ENCODE peak calls at places on chromosomes 3 and 15, in six cellular contexts. K is kidney, P is breast epithelium, L is hepatocyte, S is tibial nerve, G is tibial artery. J is an unnamed sample.
A peak's percentile ranks its signal among the peaks of the same experiment; 100 is the strongest.

GRCh38 chr3:99710094-99710493 is 71.7 kb downstream of the COL8A1 start:
- DNase-seq in S (no peak), P (no peak), L (no peak), K (no peak), G (no peak), J (no peak)

GRCh38 chr3:38641461-38642110 is 7.9 kb downstream of the SCN5A start:
- DNase-seq in K (peak; percentile 60), G (no peak), S (no peak), P (peak; percentile 41), L (no peak), J (peak; percentile 69)

GRCh38 chr3:179174898-179175297 is 26.7 kb downstream of the PIK3CA start:
- DNase-seq in K (no peak), P (no peak), S (no peak), G (no peak), L (no peak), J (no peak)

GRCh38 chr3:15797600-15798303 is at the start of gene ANKRD28:
- DNase-seq in S (no peak), P (no peak), L (peak; percentile 57), K (no peak), G (no peak), J (no peak)

GRCh38 chr15:90839187-90840071 is 29.0 kb upstream of the FURIN start:
- DNase-seq in P (no peak), L (peak; percentile 63), S (no peak), K (no peak), G (no peak), J (peak; percentile 65)

GRCh38 chr3:38582941-38583645 is 66.4 kb downstream of the SCN5A start:
- DNase-seq in P (no peak), G (peak; percentile 44), K (no peak), S (no peak), L (no peak), J (no peak)

GRCh38 chr3:183123891-183124290 is 24.6 kb upstream of the MCCC1 start:
- DNase-seq in P (no peak), L (no peak), S (no peak), G (no peak), K (no peak), J (no peak)

GRCh38 chr15:40313531-40314398 is 6.0 kb upstream of the PLCB2 start:
- DNase-seq in L (peak; percentile 57), K (peak; percentile 83), G (no peak), S (peak; percentile 64), P (no peak), J (peak; percentile 93)

GRCh38 chr15:48190932-48191573 is 412 bp upstream of the CTXN2 start:
- DNase-seq in L (peak; percentile 90), S (peak; percentile 64), P (peak; percentile 53), K (peak; percentile 90), G (peak; percentile 68), J (peak; percentile 73)

GRCh38 chr3:34012102-34012461 is 213.7 kb downstream of the PDCD6IP start:
- DNase-seq in S (peak; percentile 6), K (no peak), G (no peak), P (no peak), L (peak; percentile 82), J (peak; percentile 97)

GRCh38 chr15:57736591-57736990 is 30.1 kb downstream of the POLR2M start:
- DNase-seq in S (no peak), P (no peak), K (no peak), G (no peak), L (no peak), J (no peak)

GRCh38 chr3:32423534-32423933 is 31.9 kb downstream of the CMTM7 start:
- DNase-seq in L (no peak), P (no peak), G (no peak), S (no peak), K (no peak), J (no peak)

GRCh38 chr15:101296418-101297405 is 1.7 kb upstream of the SNRPA1 start:
- DNase-seq in P (no peak), K (no peak), G (no peak), L (no peak), S (no peak), J (peak; percentile 61)

GRCh38 chr3:161558256-161558655 is 61.6 kb downstream of the OTOL1 start:
- DNase-seq in G (no peak), S (no peak), L (peak; percentile 13), P (no peak), K (no peak), J (no peak)

GRCh38 chr15:41438206-41438605 is 21.3 kb downstream of the RTF1 start:
- DNase-seq in K (no peak), S (no peak), G (peak; percentile 60), P (no peak), L (no peak), J (peak; percentile 87)

GRCh38 chr15:60614862-60615771 is 136.2 kb upstream of the ICE2 start:
- DNase-seq in S (no peak), P (no peak), K (no peak), G (no peak), L (peak; percentile 49), J (no peak)

GRCh38 chr15:59611277-59612260 is at the start of gene GCNT3:
- DNase-seq in P (no peak), G (no peak), L (peak; percentile 80), K (no peak), S (no peak), J (peak; percentile 96)

GRCh38 chr3:35648347-35648746 is 9.0 kb downstream of the ARPP21 start:
- DNase-seq in K (no peak), P (no peak), S (no peak), L (no peak), G (no peak), J (no peak)

GRCh38 chr15:54082836-54083492 is 104.7 kb downstream of the UNC13C start:
- DNase-seq in S (no peak), G (no peak), L (no peak), P (no peak), K (peak; percentile 51), J (no peak)

GRCh38 chr3:184786271-184787010 is 25.5 kb upstream of the VPS8 start:
- DNase-seq in G (peak; percentile 86), L (peak; percentile 53), S (peak; percentile 60), P (no peak), K (no peak), J (peak; percentile 97)

GRCh38 chr3:48504051-48504946 is at the start of gene SHISA5:
- DNase-seq in S (peak; percentile 72), L (peak; percentile 78), K (peak; percentile 95), P (peak; percentile 71), G (peak; percentile 94), J (peak; percentile 92)

GRCh38 chr15:60208708-60209107 is 189.1 kb downstream of the ANXA2 start:
- DNase-seq in G (no peak), S (no peak), L (no peak), P (no peak), K (no peak), J (no peak)

GRCh38 chr3:25259871-25260270 is 168.2 kb upstream of the RARB start:
- DNase-seq in K (no peak), L (peak; percentile 7), S (no peak), P (peak; percentile 66), G (peak; percentile 71), J (no peak)

GRCh38 chr3:131714585-131715220 is 211.9 kb upstream of the MRPL3 start:
- DNase-seq in G (no peak), P (no peak), K (no peak), S (no peak), L (no peak), J (no peak)

GRCh38 chr3:184129012-184129411 is 6.1 kb upstream of the EIF2B5 start:
- DNase-seq in G (no peak), K (no peak), P (no peak), L (peak; percentile 40), S (no peak), J (peak; percentile 79)

GRCh38 chr3:104819333-104819732 is 547.4 kb upstream of the ALCAM start:
- DNase-seq in K (no peak), S (no peak), L (no peak), P (no peak), G (no peak), J (no peak)

GRCh38 chr3:117074833-117075232 is 365.3 kb downstream of the TUSC7 start:
- DNase-seq in L (no peak), K (no peak), G (no peak), P (no peak), S (no peak), J (peak; percentile 37)

GRCh38 chr3:31354373-31354772 is 178.4 kb upstream of the STT3B start:
- DNase-seq in G (no peak), S (no peak), L (no peak), K (no peak), P (no peak), J (no peak)

DNA sequence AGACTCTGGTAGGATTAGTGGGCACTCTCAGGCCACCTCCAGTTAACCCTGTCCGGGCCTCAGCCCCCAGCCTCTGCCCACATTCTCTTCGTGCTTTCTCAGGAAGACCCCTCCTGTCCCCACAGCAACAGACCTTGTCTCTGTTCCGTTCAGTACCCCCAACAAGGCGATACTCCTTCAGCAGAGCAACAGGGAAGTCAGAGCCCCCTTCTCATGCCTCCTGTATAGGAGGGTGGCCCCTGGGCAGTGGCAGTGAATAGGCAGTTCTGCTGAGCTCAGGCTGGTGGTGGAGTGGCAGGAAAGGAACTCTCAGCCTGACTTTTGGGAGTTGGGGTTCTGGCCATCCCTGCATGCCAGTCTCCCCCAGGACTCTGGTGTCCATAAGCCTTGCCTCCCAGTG is 513 bp downstream of the SEMA3B start:
- DNase-seq in K (no peak), G (no peak), S (no peak), L (no peak), P (no peak), J (no peak)
- H3K4me1 ChIP-seq in K (peaks cover 60% of the 10 kb centered on the region), G (peaks cover 4% of the 10 kb centered on the region), S (no peaks in the 10 kb centered on the region), L (peaks cover 78% of the 10 kb centered on the region), P (peaks cover 40% of the 10 kb centered on the region), J (peaks cover 37% of the 10 kb centered on the region)

GRCh38 chr15:66850078-66850991 is 148.3 kb downstream of the SMAD6 start:
- DNase-seq in G (peak; percentile 77), K (peak; percentile 73), P (no peak), L (peak; percentile 64), S (no peak), J (no peak)
- TF ChIP-seq CTCF in G (no peak), K (no peak), P (no peak), L (no peak), S (no peak), J (no peak)

GRCh38 chr3:134374791-134375541 is 719 bp upstream of the AMOTL2 start:
- DNase-seq in S (no peak), K (peak; percentile 83), L (peak; percentile 72), P (peak; percentile 54), G (no peak), J (peak; percentile 89)
- H3K4me1 ChIP-seq in S (peaks cover 6% of the 10 kb centered on the region), K (peaks cover 41% of the 10 kb centered on the region), L (peaks cover 28% of the 10 kb centered on the region), P (peaks cover 15% of the 10 kb centered on the region), G (peaks cover 15% of the 10 kb centered on the region), J (peaks cover 33% of the 10 kb centered on the region)

GRCh38 chr3:140092883-140093536 is 158.0 kb downstream of the CLSTN2 start:
- DNase-seq in G (no peak), S (no peak), K (no peak), P (no peak), L (no peak), J (no peak)
- TF ChIP-seq CTCF in G (no peak), S (no peak), K (no peak), P (no peak), L (no peak), J (no peak)

DNA sequence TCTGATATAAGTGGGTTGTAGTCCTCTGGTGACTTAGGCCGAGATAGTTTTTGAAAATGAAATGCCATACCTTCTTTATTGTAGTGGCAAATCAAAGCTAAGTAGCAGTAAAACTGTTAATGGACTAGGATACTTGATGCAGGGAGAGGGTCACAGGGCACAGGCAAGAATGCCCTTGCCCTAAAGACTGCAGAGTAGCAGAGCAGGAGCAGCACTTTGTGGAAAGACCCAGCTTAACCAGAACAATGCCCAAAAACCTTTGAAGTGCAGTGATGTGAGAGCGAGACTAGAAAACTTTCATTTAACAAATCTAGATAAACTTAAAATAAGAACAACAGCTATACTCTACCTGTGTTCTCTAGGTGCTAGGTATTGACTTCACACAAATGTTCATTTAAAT is 121.9 kb downstream of the MBNL1 start:
- DNase-seq in S (no peak), G (no peak), K (no peak), P (no peak), L (no peak), J (no peak)
- H3K4me1 ChIP-seq in S (no peaks in the 10 kb centered on the region), G (no peaks in the 10 kb centered on the region), K (no peaks in the 10 kb centered on the region), P (no peaks in the 10 kb centered on the region), L (peaks cover 27% of the 10 kb centered on the region), J (peaks cover 24% of the 10 kb centered on the region)